ENCODE peak calls at places on chromosomes 13 and 19, in five cellular contexts. R, H, N, X and U are unnamed samples.

GRCh38 chr13:34793301-34793700 is 148.8 kb upstream of the NBEA start:
- DNase-seq in N (no peak), R (no peak), X (no peak), H (no peak), U (no peak)

GRCh38 chr19:39566064-39566463 is 26.1 kb upstream of the EID2 start:
- DNase-seq in R (no peak), N (no peak), H (no peak), X (peak; percentile 6), U (no peak)

GRCh38 chr13:71156550-71156949 is 710.5 kb downstream of the DACH1 start:
- DNase-seq in H (no peak), N (no peak), X (no peak), R (no peak), U (no peak)

GRCh38 chr13:50598338-50598737 is 245.2 kb downstream of the DLEU7 start:
- DNase-seq in R (no peak), N (no peak), H (no peak), X (no peak), U (no peak)

GRCh38 chr19:11587302-11587972 is 9.8 kb upstream of the ZNF627 start:
- DNase-seq in H (no peak), X (peak; percentile 78), R (peak; percentile 85), N (peak; percentile 73), U (peak; percentile 65)

GRCh38 chr19:45597425-45598111 is 4.4 kb downstream of the GPR4 start:
- DNase-seq in R (no peak), N (no peak), H (no peak), X (no peak), U (no peak)

GRCh38 chr19:45994456-45994988 is 745 bp upstream of the CCDC61 start:
- DNase-seq in X (no peak), N (no peak), R (no peak), H (no peak), U (no peak)

GRCh38 chr13:35157143-35157755 is 215.2 kb downstream of the NBEA start:
- DNase-seq in H (no peak), N (peak; percentile 38), R (peak; percentile 73), X (peak; percentile 75), U (peak; percentile 73)

GRCh38 chr13:84500016-84500415 is 617.7 kb upstream of the SLITRK1 start:
- DNase-seq in N (no peak), H (no peak), X (no peak), R (no peak), U (no peak)

GRCh38 chr19:7894612-7895309 is 6.5 kb downstream of the LRRC8E start:
- DNase-seq in N (peak; percentile 50), X (no peak), H (no peak), R (peak; percentile 68), U (peak; percentile 47)
- TF ChIP-seq CTCF in N (no peak), X (no peak), H (no peak), R (no peak), U (no peak)

GRCh38 chr13:95155093-95155492 is 146.2 kb downstream of the ABCC4 start:
- DNase-seq in X (peak; percentile 49), H (no peak), N (no peak), R (peak; percentile 38), U (no peak)
- TF ChIP-seq CTCF in X (no peak), H (no peak), N (no peak), R (no peak), U (no peak)

DNA sequence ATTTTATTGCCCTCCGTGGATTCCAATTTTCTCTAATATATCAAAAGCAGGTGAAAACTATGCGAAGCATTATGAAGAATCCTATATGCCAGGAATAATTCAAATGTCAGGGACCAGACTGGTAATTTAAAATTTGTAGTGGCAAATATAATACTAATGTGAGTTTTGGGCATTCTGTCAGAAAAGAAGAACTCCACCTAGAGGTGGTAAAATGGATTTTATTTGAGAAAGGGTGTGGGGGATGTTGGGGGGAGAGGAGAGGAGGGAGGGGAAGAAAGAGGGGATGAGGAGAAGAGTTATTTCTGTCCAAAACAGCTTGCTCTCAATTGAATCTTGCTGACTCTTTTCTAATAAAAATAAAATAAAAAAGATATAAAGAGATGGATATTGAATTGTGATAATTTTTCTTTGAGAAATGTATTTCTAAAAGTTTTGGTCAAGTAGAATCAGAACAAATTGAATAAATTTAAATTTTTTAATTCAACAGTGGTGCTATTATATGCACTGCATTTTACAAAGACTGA is 929.3 kb upstream of the SLITRK5 start:
- DNase-seq in X (no peak), N (no peak), R (peak; percentile 24), H (no peak), U (no peak)
- TF ChIP-seq CTCF in X (no peak), N (no peak), R (peak; percentile 46), H (no peak), U (no peak)

DNA sequence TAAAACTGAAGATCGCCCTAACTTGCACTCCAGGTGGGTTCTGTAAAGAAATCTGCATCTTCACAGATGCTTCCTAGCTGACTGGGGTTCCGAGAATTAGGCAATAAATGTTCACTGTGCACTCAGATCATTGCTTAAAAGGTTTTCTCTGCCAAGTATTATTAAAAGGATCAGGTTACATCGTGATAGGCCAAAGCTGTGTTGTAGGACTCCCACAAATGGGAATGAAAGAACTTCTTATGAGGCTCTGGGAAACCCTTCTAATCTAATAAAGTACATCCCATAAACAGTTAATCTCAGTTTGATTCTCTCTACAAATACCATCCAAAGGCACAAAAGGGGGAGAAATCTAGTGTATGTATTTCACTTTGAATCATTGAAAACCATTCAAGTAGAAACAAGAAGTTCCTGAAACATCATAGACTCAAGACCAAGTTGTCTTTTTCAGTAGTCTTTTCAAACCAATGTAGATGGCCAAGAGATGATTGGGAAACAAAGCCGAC is 7.1 kb upstream of the POU4F1 start:
- DNase-seq in H (no peak), N (no peak), R (peak; percentile 20), X (no peak), U (peak; percentile 65)
- TF ChIP-seq CTCF in H (no peak), N (no peak), R (no peak), X (no peak), U (no peak)

GRCh38 chr19:50327461-50328256 is 1.5 kb downstream of the KCNC3 start:
- DNase-seq in N (no peak), H (no peak), R (no peak), X (no peak), U (no peak)

GRCh38 chr19:50331187-50332013 is 2.2 kb upstream of the KCNC3 start:
- DNase-seq in X (no peak), R (no peak), H (no peak), N (no peak), U (no peak)

GRCh38 chr19:50328257-50329145 is 676 bp downstream of the KCNC3 start:
- DNase-seq in N (no peak), R (peak; percentile 39), X (peak; percentile 7), H (no peak), U (no peak)

GRCh38 chr19:50330365-50331078 is 1.3 kb upstream of the KCNC3 start:
- DNase-seq in X (peak; percentile 9), R (peak; percentile 80), H (no peak), N (peak; percentile 53), U (no peak)

GRCh38 chr19:50329146-50329925 is at the start of gene KCNC3:
- DNase-seq in X (peak; percentile 94), N (peak; percentile 96), H (peak; percentile 77), R (peak; percentile 99), U (no peak)
- TF ChIP-seq CTCF in X (no peak), N (no peak), H (no peak), R (no peak), U (no peak)

DNA sequence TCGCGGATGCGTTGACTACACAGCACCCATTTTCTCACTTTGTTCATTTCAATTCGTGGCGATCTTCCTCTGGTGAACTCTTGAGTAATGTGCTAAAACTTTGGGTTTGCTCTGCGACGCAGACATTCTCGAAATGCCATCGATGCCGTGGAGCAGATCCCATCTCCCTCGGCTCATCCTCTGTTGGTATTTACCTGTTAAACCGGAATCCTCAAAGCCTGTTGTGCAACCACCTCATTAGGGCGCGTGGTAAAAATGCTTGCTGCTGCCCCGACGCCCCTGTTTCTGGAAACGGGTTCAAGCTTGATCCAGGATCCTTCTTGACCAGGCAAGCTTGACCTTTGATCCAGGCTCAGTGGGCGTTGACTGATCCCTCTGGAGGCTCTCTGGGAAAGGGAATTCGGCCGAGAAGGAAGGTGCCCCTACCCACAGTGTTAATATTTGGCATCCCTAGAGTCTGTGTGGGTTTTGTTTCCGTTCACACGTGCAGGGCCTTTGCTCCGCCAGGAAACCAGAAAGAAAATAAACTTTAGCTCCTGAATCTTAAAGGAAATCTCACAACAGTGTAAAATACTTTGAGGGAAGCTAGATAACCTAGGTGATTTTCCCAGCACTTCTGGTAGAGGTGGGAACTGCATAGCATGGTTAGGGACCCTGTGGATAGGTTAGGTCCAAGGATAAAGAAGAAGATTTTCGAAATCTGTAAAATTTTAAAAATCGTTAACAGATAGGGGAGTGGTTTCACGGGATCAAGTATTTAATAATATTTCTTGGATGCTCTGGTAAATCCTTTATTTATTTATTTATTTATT is 1.0 kb downstream of the LSM14A start:
- DNase-seq in N (peak; percentile 62), X (peak; percentile 60), H (no peak), R (peak; percentile 61), U (peak; percentile 57)
- TF ChIP-seq CTCF in N (no peak), X (no peak), H (no peak), R (no peak), U (no peak)

GRCh38 chr13:98033277-98034247 is 80.1 kb downstream of the IPO5 start:
- DNase-seq in X (peak; percentile 79), R (peak; percentile 43), H (peak; percentile 19), N (peak; percentile 18), U (peak; percentile 53)
- TF ChIP-seq CTCF in X (peak; percentile 52), R (peak; percentile 30), H (peak; percentile 35), N (no peak), U (peak; percentile 15)

GRCh38 chr19:47003611-47003935 is 16.1 kb upstream of the NPAS1 start:
- DNase-seq in R (no peak), H (no peak), X (no peak), N (no peak), U (no peak)

GRCh38 chr19:47004012-47004465 is 15.6 kb upstream of the NPAS1 start:
- DNase-seq in X (no peak), R (no peak), N (no peak), H (no peak), U (no peak)

GRCh38 chr19:47001584-47001983 is 18.1 kb upstream of the NPAS1 start:
- DNase-seq in H (no peak), R (no peak), X (no peak), N (no peak), U (no peak)

GRCh38 chr19:47002853-47003610 is 16.6 kb upstream of the NPAS1 start:
- DNase-seq in R (no peak), N (no peak), X (no peak), H (no peak), U (no peak)

DNA sequence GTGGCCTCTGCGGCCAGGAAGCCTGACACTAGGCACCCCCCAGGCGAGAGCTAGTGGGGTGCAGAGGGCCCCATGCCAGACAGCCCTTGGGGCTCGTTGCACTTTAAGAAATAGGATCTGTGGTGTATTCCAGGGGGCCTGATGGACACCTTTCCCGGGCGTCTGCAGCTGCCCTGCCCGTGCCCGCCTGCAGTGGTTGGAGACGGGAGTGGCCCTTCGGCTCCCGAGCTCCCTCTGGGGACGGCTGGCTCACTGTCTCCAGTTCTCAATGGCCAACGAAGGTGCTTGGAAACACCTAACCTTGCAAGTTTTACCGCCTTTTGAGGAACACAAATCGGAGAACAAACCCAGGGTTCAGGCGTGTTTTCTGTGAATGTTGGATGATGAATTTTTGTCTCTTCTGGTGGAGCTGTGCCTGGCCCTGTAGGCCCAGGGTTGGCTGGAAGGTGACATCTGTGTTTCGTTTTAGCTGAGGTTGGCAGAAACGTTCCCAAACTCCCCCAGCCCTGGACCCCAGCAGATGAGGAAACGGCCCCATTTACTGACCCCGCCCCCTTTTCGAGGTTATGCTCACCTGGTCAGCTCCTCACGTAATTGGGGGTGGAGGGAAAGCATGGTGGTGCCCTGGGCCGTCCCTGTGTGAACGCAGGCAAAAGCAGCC is 17.4 kb upstream of the NPAS1 start:
- DNase-seq in X (no peak), N (no peak), R (no peak), H (no peak), U (no peak)
- TF ChIP-seq CTCF in X (no peak), N (no peak), R (no peak), H (no peak), U (no peak)